ENCODE peak calls at places on chromosomes 6 and 20, in five cellular contexts. A is brain microvascular endothelial cell, O is PC-3, X is lung, Y is A549. G is an unnamed sample.

GRCh38 chr6:17156966-17157365 is 55.1 kb downstream of the STMND1 start:
- DNase-seq in Y (no peak), O (no peak), A (no peak), X (no peak), G (no peak)

GRCh38 chr20:49938173-49939163 is 2.3 kb downstream of the RNF114 start:
- DNase-seq in O (peak), Y (no peak), X (no peak), A (peak), G (peak)

GRCh38 chr20:47790032-47790965 is 5.0 kb upstream of the SULF2 start:
- DNase-seq in X (no peak), A (peak), Y (no peak), O (peak), G (no peak)

GRCh38 chr6:111038534-111039252 is 48.6 kb upstream of the SLC16A10 start:
- DNase-seq in Y (no peak), A (no peak), O (no peak), X (no peak), G (no peak)

GRCh38 chr20:46222521-46223007 is 85.7 kb downstream of the CDH22 start:
- DNase-seq in O (no peak), A (no peak), Y (no peak), X (no peak), G (peak)

GRCh38 chr6:54621285-54621684 is 225.3 kb upstream of the FAM83B start:
- DNase-seq in O (no peak), Y (peak), X (no peak), A (no peak), G (no peak)

GRCh38 chr6:332671-333070 is 40.4 kb downstream of the DUSP22 start:
- DNase-seq in X (no peak), A (peak), Y (no peak), O (no peak), G (peak)

GRCh38 chr20:46034039-46034438 is 5.0 kb downstream of the SLC12A5 start:
- DNase-seq in X (no peak), Y (no peak), A (no peak), O (no peak), G (no peak)

GRCh38 chr6:116840091-116840490 is 11.2 kb upstream of the GPRC6A start:
- DNase-seq in X (no peak), Y (no peak), A (peak), O (peak), G (no peak)

GRCh38 chr20:32458837-32459220 is 100.7 kb downstream of the ASXL1 start:
- DNase-seq in X (no peak), Y (no peak), O (no peak), A (no peak), G (no peak)

GRCh38 chr20:20237093-20237959 is 130.6 kb upstream of the INSM1 start:
- DNase-seq in A (peak), X (peak), O (peak), Y (peak), G (no peak)

GRCh38 chr6:4936681-4937041 is 67.2 kb downstream of the RPP40 start:
- DNase-seq in Y (peak), O (peak), X (no peak), A (peak), G (no peak)

GRCh38 chr6:37236921-37237320 is 20.7 kb upstream of the TBC1D22B start:
- DNase-seq in O (no peak), X (no peak), Y (no peak), A (peak), G (no peak)

GRCh38 chr6:144219056-144219685 is 66.0 kb upstream of the UTRN start:
- DNase-seq in A (no peak), X (no peak), Y (peak), O (peak), G (no peak)

GRCh38 chr6:83853178-83853967 is at the start of gene RIPPLY2:
- DNase-seq in Y (peak), A (no peak), O (no peak), X (no peak), G (peak)

GRCh38 chr20:1764136-1765033 is 106.8 kb upstream of the SIRPG start:
- DNase-seq in A (peak), X (peak), O (peak), Y (peak), G (peak)

GRCh38 chr6:159871911-159872310 is 18.9 kb upstream of the MAS1 start:
- DNase-seq in O (no peak), X (no peak), A (peak), Y (no peak), G (no peak)

GRCh38 chr6:15417811-15418210 is 171.9 kb downstream of the JARID2 start:
- DNase-seq in X (no peak), Y (no peak), O (peak), A (peak), G (no peak)

GRCh38 chr6:14759976-14760672 is 485.7 kb upstream of the JARID2 start:
- DNase-seq in X (no peak), O (no peak), A (no peak), Y (no peak), G (no peak)

GRCh38 chr6:11609324-11610071 is 71.9 kb downstream of the TMEM170B start:
- DNase-seq in Y (peak), X (peak), A (peak), O (peak), G (peak)

GRCh38 chr20:52859156-52859887 is 112.8 kb upstream of the TSHZ2 start:
- DNase-seq in Y (no peak), O (peak), A (no peak), X (no peak), G (no peak)

GRCh38 chr20:9392892-9393857 is 121.2 kb upstream of the LAMP5 start:
- DNase-seq in X (peak), O (peak), Y (peak), A (peak), G (peak)

GRCh38 chr6:141133836-141134235 is 998.9 kb upstream of the GJE1 start:
- DNase-seq in A (no peak), O (no peak), X (no peak), Y (no peak), G (no peak)

GRCh38 chr6:43395822-43396221 is 26.4 kb upstream of the ZNF318 start:
- DNase-seq in Y (no peak), X (no peak), O (no peak), A (no peak), G (no peak)

GRCh38 chr6:149318581-149319286 is 1.2 kb downstream of the TAB2 start:
- DNase-seq in X (no peak), O (peak), Y (no peak), A (no peak), G (no peak)

GRCh38 chr6:41502607-41503434 is 43.4 kb upstream of the FOXP4 start:
- DNase-seq in X (no peak), O (no peak), Y (no peak), A (no peak), G (no peak)

GRCh38 chr6:44119704-44120262 is 7.5 kb downstream of the MRPL14 start:
- DNase-seq in Y (no peak), X (peak), A (no peak), O (peak), G (no peak)

GRCh38 chr6:166567107-166567506 is 19.4 kb downstream of the RAMACL start:
- DNase-seq in Y (no peak), A (peak), O (peak), X (no peak), G (no peak)

GRCh38 chr6:132107896-132108295 is 156.7 kb upstream of the CCN2 start:
- DNase-seq in A (no peak), Y (no peak), O (no peak), X (no peak), G (no peak)

GRCh38 chr6:48080227-48081009 is 30.6 kb downstream of the PTCHD4 start:
- DNase-seq in Y (no peak), X (no peak), O (peak), A (peak), G (no peak)

GRCh38 chr6:122730775-122731386 is 48.6 kb upstream of the FABP7 start:
- DNase-seq in X (no peak), A (peak), O (peak), Y (peak), G (no peak)

GRCh38 chr6:114796576-114796975 is 453.8 kb upstream of the HS3ST5 start:
- DNase-seq in X (no peak), O (no peak), A (no peak), Y (no peak), G (no peak)

GRCh38 chr6:93727447-93727846 is 308.1 kb upstream of the EPHA7 start:
- DNase-seq in O (peak), X (no peak), Y (peak), A (no peak), G (no peak)

GRCh38 chr20:1935696-1936366 is 40.6 kb downstream of the SIRPA start:
- DNase-seq in O (no peak), Y (no peak), X (no peak), A (no peak), G (peak)

GRCh38 chr6:143498428-143498827 is 13.1 kb downstream of the FUCA2 start:
- DNase-seq in X (no peak), Y (no peak), A (no peak), O (no peak), G (no peak)

GRCh38 chr20:63627700-63628245 is 872 bp upstream of the GMEB2 start:
- DNase-seq in Y (no peak), A (no peak), O (no peak), X (no peak), G (no peak)

GRCh38 chr6:150495126-150495525 is 104.6 kb upstream of the PLEKHG1 start:
- DNase-seq in Y (no peak), A (no peak), O (no peak), X (no peak), G (no peak)

GRCh38 chr6:40894962-40895799 is 143.8 kb downstream of the UNC5CL start:
- DNase-seq in X (peak), Y (peak), A (peak), O (peak), G (peak)

GRCh38 chr6:105363100-105363754 is 39.7 kb downstream of the PREP start:
- DNase-seq in X (no peak), O (peak), A (peak), Y (no peak), G (no peak)
- H3K27ac ChIP-seq in X (no peak), O (no peak), A (no peak), Y (no peak), G (peak)

DNA sequence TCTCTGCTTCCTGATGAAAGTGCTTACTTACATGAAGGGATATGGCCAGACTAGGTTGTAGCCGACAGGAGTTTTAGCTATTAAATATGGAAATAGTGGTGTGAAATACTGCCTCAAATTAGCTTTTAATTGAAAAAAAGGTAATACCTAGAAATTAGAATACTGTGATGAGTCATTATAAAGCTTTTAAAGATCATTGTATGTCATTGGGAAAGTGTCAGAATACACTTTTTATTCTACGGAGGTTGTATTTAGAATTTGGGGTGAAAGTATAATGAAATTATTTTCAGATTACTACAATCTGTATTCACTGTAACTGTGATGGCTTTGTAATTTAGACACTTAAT is 2.2 kb downstream of the LOC128125822 start:
- DNase-seq in X (no peak), O (no peak), A (no peak), Y (no peak), G (no peak)
- H3K27ac ChIP-seq in X (no peak), O (no peak), A (no peak), Y (peak), G (peak)

GRCh38 chr6:56661298-56661697 is 18.6 kb upstream of the DST start:
- DNase-seq in X (no peak), Y (no peak), O (no peak), A (no peak), G (no peak)

GRCh38 chr6:56656466-56656865 is 13.8 kb upstream of the DST start:
- DNase-seq in O (no peak), Y (no peak), A (no peak), X (no peak), G (no peak)

GRCh38 chr6:56657364-56657763 is 14.7 kb upstream of the DST start:
- DNase-seq in O (no peak), A (no peak), Y (no peak), X (no peak), G (no peak)

GRCh38 chr6:56660374-56660730 is 17.7 kb upstream of the DST start:
- DNase-seq in X (no peak), O (no peak), A (no peak), Y (no peak), G (no peak)

GRCh38 chr6:56659721-56660373 is 17.2 kb upstream of the DST start:
- DNase-seq in X (no peak), A (no peak), O (no peak), Y (no peak), G (no peak)
- H3K27ac ChIP-seq in X (no peak), A (no peak), O (no peak), Y (peak), G (peak)

DNA sequence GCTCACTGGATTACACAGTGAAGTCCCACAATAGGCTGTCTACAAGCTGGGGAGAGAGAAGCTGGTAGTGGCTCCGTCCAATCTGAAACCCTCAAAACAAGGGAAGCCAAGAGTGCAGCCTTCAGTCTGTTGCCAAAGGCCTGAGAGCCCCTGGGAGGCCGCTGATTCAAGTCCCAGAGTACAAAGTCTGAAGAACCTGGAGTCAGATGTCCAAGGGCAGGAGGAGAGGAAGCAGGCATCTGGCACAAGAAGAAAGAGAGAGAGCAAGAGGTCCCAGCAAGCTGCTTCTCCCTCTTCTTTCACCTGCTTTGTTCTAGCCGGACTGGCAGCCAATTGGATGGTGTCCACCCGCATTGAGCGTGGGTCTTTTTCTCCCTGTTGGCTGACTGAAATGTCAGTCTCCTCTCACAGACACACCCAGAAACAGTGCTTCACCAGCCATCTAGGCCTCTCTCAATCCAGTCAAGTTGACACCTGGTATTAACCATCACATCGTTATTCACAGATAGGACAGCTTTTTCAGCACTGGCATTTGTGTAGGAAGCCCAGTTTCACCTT is 51.2 kb downstream of the CRYBG1 start:
- DNase-seq in A (no peak), O (no peak), Y (peak), X (no peak), G (no peak)
- H3K27ac ChIP-seq in A (no peak), O (no peak), Y (no peak), X (no peak), G (no peak)

DNA sequence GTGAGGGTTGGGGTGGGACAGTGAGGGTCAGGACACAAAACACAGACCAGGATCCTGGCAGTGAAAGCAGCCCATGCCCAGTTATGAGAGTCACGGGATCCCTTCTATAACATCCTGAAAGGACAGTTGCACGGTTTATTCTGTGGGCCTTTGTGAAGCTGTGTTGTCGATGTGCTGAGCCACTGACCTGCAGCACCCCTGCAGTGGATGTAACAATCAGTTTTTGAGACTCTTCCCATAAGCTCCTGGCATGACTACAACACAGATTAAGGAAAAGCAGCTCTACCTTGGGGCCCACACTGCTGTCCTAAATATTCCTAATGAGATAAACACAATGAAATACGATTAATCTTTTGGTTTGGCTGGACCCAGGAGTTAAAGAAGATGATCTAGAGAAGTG is 3.7 kb downstream of the PYGB start:
- DNase-seq in A (no peak), X (no peak), O (no peak), Y (no peak), G (no peak)
- H3K27ac ChIP-seq in A (no peak), X (no peak), O (no peak), Y (no peak), G (no peak)

GRCh38 chr6:3031857-3032256 is 32.2 kb downstream of the NQO2 start:
- DNase-seq in Y (no peak), X (no peak), O (no peak), A (no peak), G (no peak)
- H3K27ac ChIP-seq in Y (no peak), X (no peak), O (no peak), A (no peak), G (no peak)

GRCh38 chr20:37311710-37312355 is 22.4 kb downstream of the MANBAL start:
- DNase-seq in Y (no peak), O (no peak), X (no peak), A (no peak), G (no peak)

GRCh38 chr20:37309941-37310590 is 20.6 kb downstream of the MANBAL start:
- DNase-seq in A (no peak), Y (no peak), X (no peak), O (no peak), G (no peak)

GRCh38 chr20:37310951-37311350 is 21.5 kb downstream of the MANBAL start:
- DNase-seq in Y (no peak), O (no peak), X (no peak), A (no peak), G (no peak)

GRCh38 chr20:37308098-37309050 is 18.9 kb downstream of the MANBAL start:
- DNase-seq in Y (no peak), A (no peak), X (no peak), O (no peak), G (no peak)

GRCh38 chr20:37309290-37309689 is 19.8 kb downstream of the MANBAL start:
- DNase-seq in O (no peak), Y (no peak), X (no peak), A (no peak), G (no peak)
- H3K27ac ChIP-seq in O (no peak), Y (no peak), X (no peak), A (no peak), G (no peak)

G was measured in dorsolateral prefrontal cortex.